ENCODE peak calls at places on chromosomes 11 and 22, in ten cellular contexts. X is heart left ventricle, H is H1, T is GM23248, D is brain microvascular endothelial cell, P is foreskin keratinocyte, W is tibial artery, V is RWPE1, J is ovary, R is adrenal gland. U is an unnamed sample.

GRCh38 chr22:41469218-41469851 is 418 bp downstream of the ACO2 start:
- DNase-seq in X (peak), H (no peak), T (no peak), D (no peak), P (no peak), W (no peak), V (no peak), J (no peak), R (no peak), U (peak)

GRCh38 chr11:132992838-132993680 is 539.2 kb downstream of the OPCML start:
- DNase-seq in X (no peak), H (no peak), T (peak), D (peak), P (no peak), W (no peak), V (no peak), J (no peak), R (no peak), U (no peak)

GRCh38 chr22:39135092-39135896 is 17.2 kb downstream of the CBX7 start:
- DNase-seq in X (peak), H (peak), T (peak), D (peak), P (no peak), W (peak), V (no peak), J (peak), R (no peak), U (no peak)

GRCh38 chr11:72799441-72799840 is 5.6 kb upstream of the STARD10 start:
- DNase-seq in X (no peak), H (no peak), T (peak), D (no peak), P (no peak), W (no peak), V (no peak), J (no peak), R (no peak), U (no peak)

GRCh38 chr11:132234878-132235277 is 864.5 kb downstream of the NTM start:
- DNase-seq in X (no peak), H (no peak), T (peak), D (peak), P (peak), W (no peak), V (no peak), J (no peak), R (no peak), U (no peak)

GRCh38 chr11:126336646-126337045 is 18.8 kb upstream of the ST3GAL4 start:
- DNase-seq in X (peak), H (no peak), T (no peak), D (no peak), P (no peak), W (no peak), V (no peak), J (no peak), R (no peak), U (no peak)

GRCh38 chr22:49660794-49661781 is 166.6 kb downstream of the BRD1 start:
- DNase-seq in X (no peak), H (no peak), T (no peak), D (no peak), P (no peak), W (peak), V (no peak), J (no peak), R (no peak), U (no peak)

GRCh38 chr11:9754041-9754471 is 90.2 kb downstream of the SWAP70 start:
- DNase-seq in X (no peak), H (no peak), T (peak), D (no peak), P (peak), W (no peak), V (peak), J (no peak), R (no peak), U (no peak)

GRCh38 chr11:123122852-123123251 is 60.9 kb upstream of the HSPA8 start:
- DNase-seq in X (no peak), H (no peak), T (no peak), D (no peak), P (no peak), W (no peak), V (no peak), J (no peak), R (no peak), U (no peak)

GRCh38 chr22:36073476-36073875 is 44.9 kb upstream of the RBFOX2 start:
- DNase-seq in X (no peak), H (no peak), T (peak), D (no peak), P (no peak), W (no peak), V (no peak), J (no peak), R (no peak), U (no peak)

GRCh38 chr11:13297917-13298356 is 20.3 kb downstream of the BMAL1 start:
- DNase-seq in X (no peak), H (no peak), T (no peak), D (no peak), P (no peak), W (no peak), V (no peak), J (no peak), R (no peak), U (peak)

GRCh38 chr22:29201722-29202230 is 3.9 kb upstream of the EMID1 start:
- DNase-seq in X (no peak), H (no peak), T (no peak), D (no peak), P (no peak), W (no peak), V (no peak), J (no peak), R (peak), U (no peak)

GRCh38 chr11:11521306-11522002 is 100.4 kb downstream of the GALNT18 start:
- DNase-seq in X (no peak), H (no peak), T (no peak), D (no peak), P (no peak), W (no peak), V (no peak), J (no peak), R (no peak), U (no peak)

GRCh38 chr22:25137577-25138525 is 61.8 kb upstream of the CRYBB3 start:
- DNase-seq in X (no peak), H (no peak), T (no peak), D (no peak), P (no peak), W (no peak), V (peak), J (no peak), R (no peak), U (no peak)

GRCh38 chr11:66720223-66720898 is 8.7 kb downstream of the SPTBN2 start:
- DNase-seq in X (no peak), H (peak), T (peak), D (peak), P (peak), W (no peak), V (peak), J (no peak), R (peak), U (peak)

GRCh38 chr11:120586072-120586471 is 74.5 kb downstream of the GRIK4 start:
- DNase-seq in X (no peak), H (no peak), T (no peak), D (no peak), P (no peak), W (no peak), V (no peak), J (no peak), R (no peak), U (no peak)

GRCh38 chr11:32450372-32450771 is 15.0 kb upstream of the WT1 start:
- DNase-seq in X (no peak), H (no peak), T (no peak), D (no peak), P (no peak), W (no peak), V (no peak), J (no peak), R (no peak), U (no peak)

GRCh38 chr11:42013656-42014201 is 554.3 kb upstream of the LRRC4C start:
- DNase-seq in X (no peak), H (no peak), T (no peak), D (peak), P (peak), W (no peak), V (no peak), J (no peak), R (no peak), U (no peak)

GRCh38 chr22:37492428-37493344 is 6.5 kb upstream of the MFNG start:
- DNase-seq in X (no peak), H (peak), T (peak), D (peak), P (no peak), W (no peak), V (no peak), J (no peak), R (no peak), U (no peak)

GRCh38 chr11:45530776-45531175 is 134.6 kb downstream of the CHST1 start:
- DNase-seq in X (no peak), H (no peak), T (no peak), D (no peak), P (no peak), W (no peak), V (no peak), J (no peak), R (no peak), U (no peak)

GRCh38 chr22:50531546-50532352 is 1.9 kb upstream of the TYMP start:
- DNase-seq in X (peak), H (no peak), T (peak), D (peak), P (peak), W (peak), V (no peak), J (peak), R (peak), U (peak)

GRCh38 chr11:86396403-86396802 is 21.7 kb downstream of the CCDC81 start:
- DNase-seq in X (no peak), H (no peak), T (peak), D (peak), P (peak), W (no peak), V (no peak), J (no peak), R (no peak), U (no peak)

GRCh38 chr22:48824673-48825651 is 1002.7 kb downstream of the BRD1 start:
- DNase-seq in X (no peak), H (no peak), T (no peak), D (no peak), P (no peak), W (peak), V (no peak), J (no peak), R (no peak), U (no peak)

GRCh38 chr11:132024587-132025295 is 654.3 kb downstream of the NTM start:
- DNase-seq in X (no peak), H (no peak), T (peak), D (peak), P (peak), W (no peak), V (peak), J (no peak), R (no peak), U (peak)

GRCh38 chr22:50540352-50540751 is 5.3 kb upstream of the KLHDC7B start:
- DNase-seq in X (no peak), H (no peak), T (no peak), D (no peak), P (no peak), W (no peak), V (no peak), J (no peak), R (no peak), U (no peak)

GRCh38 chr22:46546466-46547178 is 9.2 kb upstream of the CELSR1 start:
- DNase-seq in X (peak), H (no peak), T (peak), D (peak), P (no peak), W (no peak), V (no peak), J (no peak), R (peak), U (no peak)

GRCh38 chr11:2943711-2944118 is 14.5 kb upstream of the PHLDA2 start:
- DNase-seq in X (no peak), H (no peak), T (peak), D (no peak), P (peak), W (no peak), V (no peak), J (peak), R (no peak), U (peak)

GRCh38 chr11:35165416-35166368 is 26.7 kb downstream of the CD44 start:
- DNase-seq in X (no peak), H (no peak), T (peak), D (peak), P (peak), W (no peak), V (peak), J (no peak), R (no peak), U (peak)

GRCh38 chr11:119415517-119415916 is 7.5 kb downstream of the THY1 start:
- DNase-seq in X (no peak), H (no peak), T (no peak), D (no peak), P (no peak), W (no peak), V (no peak), J (no peak), R (no peak), U (no peak)

GRCh38 chr11:10893713-10894112 is 35.9 kb upstream of the ZBED5 start:
- DNase-seq in X (peak), H (no peak), T (peak), D (peak), P (no peak), W (no peak), V (no peak), J (no peak), R (no peak), U (peak)

GRCh38 chr11:35235944-35236666 is 97.1 kb downstream of the CD44 start:
- DNase-seq in X (no peak), H (no peak), T (peak), D (no peak), P (peak), W (no peak), V (peak), J (no peak), R (no peak), U (peak)

GRCh38 chr11:43842021-43842420 is 38.6 kb upstream of the ALKBH3 start:
- DNase-seq in X (no peak), H (no peak), T (no peak), D (no peak), P (no peak), W (no peak), V (no peak), J (no peak), R (no peak), U (no peak)

GRCh38 chr22:30246962-30247376 is 410 bp upstream of the LIF start:
- DNase-seq in X (no peak), H (no peak), T (no peak), D (no peak), P (no peak), W (no peak), V (no peak), J (no peak), R (no peak), U (peak)

GRCh38 chr11:44567876-44568256 is 2.4 kb downstream of the CD82 start:
- DNase-seq in X (no peak), H (no peak), T (no peak), D (no peak), P (no peak), W (no peak), V (no peak), J (no peak), R (no peak), U (no peak)

GRCh38 chr11:69076129-69076791 is 27.5 kb downstream of the TPCN2 start:
- DNase-seq in X (no peak), H (no peak), T (no peak), D (peak), P (no peak), W (no peak), V (no peak), J (no peak), R (no peak), U (no peak)

GRCh38 chr11:111819161-111820058 is 52.0 kb downstream of the ALG9 start:
- DNase-seq in X (peak), H (no peak), T (peak), D (peak), P (no peak), W (no peak), V (no peak), J (no peak), R (peak), U (no peak)

GRCh38 chr11:61152816-61153592 is 8.2 kb downstream of the VPS37C start:
- DNase-seq in X (no peak), H (no peak), T (peak), D (peak), P (peak), W (peak), V (peak), J (no peak), R (no peak), U (no peak)

GRCh38 chr11:114208371-114208770 is 87.8 kb upstream of the NNMT start:
- DNase-seq in X (no peak), H (no peak), T (no peak), D (no peak), P (no peak), W (no peak), V (no peak), J (no peak), R (no peak), U (no peak)

GRCh38 chr11:25910090-25910489 is 421.8 kb upstream of the ANO3 start:
- DNase-seq in X (no peak), H (no peak), T (peak), D (no peak), P (peak), W (no peak), V (peak), J (no peak), R (no peak), U (peak)

DNA sequence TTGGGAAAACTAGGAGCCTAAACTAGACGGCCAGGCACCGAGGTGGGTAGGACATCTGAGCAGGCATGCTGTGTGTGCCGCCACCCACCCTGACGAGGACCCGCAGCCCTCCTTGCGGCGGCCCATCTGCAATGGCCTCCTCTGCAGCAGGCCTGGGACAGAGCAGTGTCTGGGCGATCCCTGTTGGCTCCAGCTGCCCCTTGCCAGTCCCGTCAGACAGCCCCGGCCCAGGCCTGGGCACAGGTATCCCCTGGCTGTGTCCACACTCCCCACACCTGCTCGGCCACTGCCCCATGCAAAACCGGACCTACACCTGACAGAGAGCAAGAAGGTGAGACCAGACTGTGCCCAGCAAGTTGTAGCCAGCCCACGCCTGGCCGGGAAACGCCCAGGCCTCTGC is 38.7 kb upstream of the GNB1L start:
- DNase-seq in X (no peak), H (no peak), T (no peak), D (no peak), P (no peak), W (no peak), V (no peak), J (no peak), R (no peak), U (no peak)
- H3K27ac ChIP-seq in X (no peak), H (no peak), T (no peak), D (no peak), P (no peak), W (no peak), V (peak), J (no peak), R (no peak), U (no peak)

DNA sequence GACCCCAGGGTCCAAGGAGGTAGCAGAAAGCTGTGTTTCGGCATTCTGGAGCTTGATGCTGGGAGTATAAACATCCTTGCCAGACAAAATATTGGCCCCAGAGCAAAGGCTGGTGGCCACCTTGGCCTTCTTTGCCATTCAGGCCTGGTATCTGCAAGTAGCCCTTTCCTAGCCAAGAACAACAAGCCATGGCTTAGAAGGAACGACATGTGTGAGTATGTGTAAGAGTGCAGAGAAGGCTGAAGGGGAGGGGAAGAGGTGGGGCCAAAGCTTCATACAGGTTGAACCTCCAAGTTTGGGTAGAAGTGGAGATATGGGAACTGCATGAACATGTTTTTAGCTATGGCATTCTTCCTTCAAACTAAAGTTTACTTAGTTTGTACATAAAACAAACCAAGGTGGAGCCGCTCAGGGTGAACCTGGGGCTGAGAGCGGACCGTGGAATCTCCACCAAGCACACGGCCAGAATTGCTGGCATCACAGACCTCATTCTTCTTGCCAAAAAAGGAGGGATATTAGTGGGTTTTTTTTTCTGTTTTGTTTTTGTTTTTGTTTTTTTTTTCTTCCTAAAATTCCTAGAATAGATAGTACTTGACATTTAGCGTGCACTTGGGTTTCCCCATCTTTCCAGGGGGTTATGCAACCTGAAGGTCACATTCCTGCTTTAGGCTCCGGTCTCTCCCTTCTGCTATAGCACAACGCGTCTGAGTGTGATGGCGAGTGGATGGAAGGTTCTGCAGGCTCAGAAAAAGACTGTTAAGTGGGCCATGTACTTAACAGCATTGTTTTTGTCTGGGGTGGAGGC is 70.9 kb downstream of the ADAMTS15 start:
- DNase-seq in X (no peak), H (no peak), T (no peak), D (no peak), P (no peak), W (no peak), V (no peak), J (no peak), R (no peak), U (no peak)
- H3K27ac ChIP-seq in X (peak), H (no peak), T (no peak), D (no peak), P (no peak), W (peak), V (no peak), J (no peak), R (no peak), U (no peak)

GRCh38 chr22:21652547-21653545 is 10.7 kb downstream of the SDF2L1 start:
- DNase-seq in X (no peak), H (no peak), T (no peak), D (no peak), P (no peak), W (no peak), V (no peak), J (no peak), R (no peak), U (no peak)

GRCh38 chr22:21659864-21660525 is 5.8 kb upstream of the PPIL2 start:
- DNase-seq in X (no peak), H (no peak), T (no peak), D (no peak), P (no peak), W (no peak), V (no peak), J (no peak), R (no peak), U (no peak)

GRCh38 chr22:21660904-21661303 is 4.9 kb upstream of the PPIL2 start:
- DNase-seq in X (no peak), H (no peak), T (no peak), D (no peak), P (no peak), W (no peak), V (no peak), J (no peak), R (no peak), U (no peak)

GRCh38 chr22:21657361-21658118 is 8.3 kb upstream of the PPIL2 start:
- DNase-seq in X (peak), H (no peak), T (peak), D (no peak), P (peak), W (peak), V (peak), J (peak), R (peak), U (peak)

GRCh38 chr22:21657020-21657360 is 8.8 kb upstream of the PPIL2 start:
- DNase-seq in X (no peak), H (no peak), T (no peak), D (no peak), P (no peak), W (no peak), V (no peak), J (no peak), R (no peak), U (no peak)
- H3K27ac ChIP-seq in X (no peak), H (peak), T (no peak), D (no peak), P (no peak), W (no peak), V (peak), J (no peak), R (no peak), U (no peak)

GRCh38 chr22:43244385-43244784 is 57.5 kb upstream of the TTLL12 start:
- DNase-seq in X (no peak), H (no peak), T (no peak), D (no peak), P (no peak), W (no peak), V (no peak), J (no peak), R (no peak), U (no peak)
- H3K27ac ChIP-seq in X (no peak), H (no peak), T (no peak), D (no peak), P (no peak), W (no peak), V (no peak), J (no peak), R (no peak), U (no peak)